ENCODE peak calls at places on chromosomes 13 and 19, in four cellular contexts. H is IMR-90, O is PC-9, B is dorsolateral prefrontal cortex. J is an unnamed sample.

GRCh38 chr19:4620675-4621074 is 18.6 kb upstream of the TNFAIP8L1 start:
- DNase-seq in O (no peak), B (peak; percentile 40), H (no peak), J (no peak)

GRCh38 chr13:48775285-48775684 is 121.6 kb downstream of the CYSLTR2 start:
- DNase-seq in B (no peak), H (peak; percentile 65), O (no peak), J (no peak)

GRCh38 chr19:39995794-39996193 is 1.1 kb upstream of the ZNF546 start:
- DNase-seq in O (no peak), B (no peak), H (no peak), J (no peak)

GRCh38 chr19:30799854-30800755 is 427.9 kb downstream of the ZNF536 start:
- DNase-seq in O (peak; percentile 17), H (no peak), B (peak; percentile 21), J (no peak)

GRCh38 chr19:55287361-55288079 is 3.7 kb downstream of the BRSK1 start:
- DNase-seq in O (no peak), H (no peak), B (peak; percentile 95), J (no peak)

GRCh38 chr19:55247621-55248099 is 11.2 kb downstream of the PPP6R1 start:
- DNase-seq in B (no peak), H (no peak), O (peak; percentile 88), J (no peak)

GRCh38 chr13:42893346-42893745 is 98.7 kb downstream of the EPSTI1 start:
- DNase-seq in B (no peak), H (peak; percentile 50), O (no peak), J (no peak)

GRCh38 chr19:964761-965694 is 19.1 kb upstream of the WDR18 start:
- DNase-seq in H (peak; percentile 31), B (no peak), O (no peak), J (no peak)

GRCh38 chr19:39083599-39083982 is 577 bp upstream of the ACP7 start:
- DNase-seq in H (no peak), O (no peak), B (no peak), J (no peak)

DNA sequence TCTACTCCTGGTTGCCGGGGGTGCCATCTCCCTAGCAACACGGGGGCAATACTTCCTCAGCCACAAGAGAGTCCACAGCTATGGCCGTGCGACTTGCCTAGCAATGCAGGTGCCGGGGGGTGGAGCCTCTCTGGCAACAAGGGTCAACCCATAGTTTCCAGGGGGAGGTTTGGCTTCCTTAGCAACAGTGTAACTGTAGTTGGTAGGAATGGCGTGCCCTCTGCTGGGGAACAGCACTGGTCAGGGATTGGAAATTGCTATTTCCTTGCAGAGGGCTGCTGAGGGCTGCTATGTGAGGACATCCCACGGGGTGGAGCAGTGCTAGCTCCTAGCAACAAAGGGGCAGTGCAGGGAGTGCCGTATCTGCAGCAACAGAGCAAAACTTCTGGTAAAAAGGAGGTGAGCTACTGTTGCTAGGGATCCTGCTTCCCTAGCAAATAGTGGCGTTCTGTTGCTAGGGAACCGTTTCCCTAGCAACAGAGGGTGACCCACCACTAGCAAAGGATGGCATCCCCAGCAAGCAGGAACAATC is 7.0 kb upstream of the TMC4 start:
- DNase-seq in B (peak; percentile 71), H (peak; percentile 60), O (no peak), J (no peak)
- TF ChIP-seq CTCF in B (no peak), H (peak; percentile 48), O (no peak), J (no peak)

GRCh38 chr19:42069619-42070293 is at the start of gene GRIK5:
- DNase-seq in H (no peak), B (peak; percentile 42), O (no peak), J (no peak)
- H3K27ac ChIP-seq in H (no peak within 1 kb of the TSS), B (peak within 1 kb of the TSS; percentile 33), O (no peak within 1 kb of the TSS), J (no peak within 1 kb of the TSS)

GRCh38 chr13:95553271-95553588 is 710 bp downstream of the CLDN10 start:
- DNase-seq in H (no peak), B (no peak), O (no peak), J (no peak)

GRCh38 chr13:95553614-95554385 is 1.3 kb downstream of the CLDN10 start:
- DNase-seq in H (no peak), O (no peak), B (no peak), J (no peak)

GRCh38 chr13:95556981-95557380 is 4.5 kb downstream of the CLDN10 start:
- DNase-seq in O (no peak), H (no peak), B (no peak), J (no peak)

GRCh38 chr13:95552208-95552538 is 347 bp upstream of the CLDN10 start:
- DNase-seq in H (no peak), B (no peak), O (no peak), J (no peak)

GRCh38 chr13:95552539-95553270 is at the start of gene CLDN10:
- DNase-seq in B (no peak), O (no peak), H (no peak), J (no peak)
- TF ChIP-seq CTCF in B (no peak), O (no peak), H (no peak), J (no peak)

DNA sequence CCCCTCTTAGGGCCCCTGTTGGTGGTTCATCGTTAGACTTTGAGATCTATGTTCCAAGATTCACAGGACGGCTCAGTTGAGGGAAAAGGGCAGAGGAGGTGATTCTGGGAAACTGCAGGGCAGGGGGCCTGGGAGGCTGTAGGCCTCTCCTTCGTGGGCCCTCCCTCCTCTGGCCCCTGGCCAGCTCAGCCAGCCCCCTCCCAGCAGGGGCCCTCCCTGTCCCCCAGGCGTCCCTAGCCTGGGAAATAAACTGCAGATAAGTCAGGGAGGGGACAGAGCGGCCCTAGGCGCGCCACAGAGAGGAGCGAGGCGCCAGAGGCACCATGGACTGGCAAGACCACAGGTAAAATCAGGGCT is 6.5 kb downstream of the HIF3A start:
- DNase-seq in B (no peak), O (no peak), H (no peak), J (no peak)
- H3K27ac ChIP-seq in B (peak overlapping the region; percentile 34), O (peak overlapping the region; percentile 62), H (no peak overlapping the region), J (no peak overlapping the region)

J was measured in CD4-positive, alpha-beta T cell.